ENCODE peak calls at places on chromosome 10, in five cellular contexts. M, Y, V, H and D are unnamed samples.

GRCh38 chr10:28841625-28842024 is 164.3 kb downstream of the BAMBI start:
- DNase-seq in H (no peak), V (no peak), M (peak), Y (no peak), D (no peak)

GRCh38 chr10:132096863-132097478 is 31.2 kb downstream of the JAKMIP3 start:
- DNase-seq in H (no peak), V (no peak), M (no peak), Y (no peak), D (no peak)

GRCh38 chr10:134205-134742 is 981 bp upstream of the ZMYND11 start:
- DNase-seq in M (no peak), Y (peak), V (no peak), H (no peak), D (no peak)

GRCh38 chr10:2625094-2625493 is 442.3 kb upstream of the PFKP start:
- DNase-seq in Y (no peak), M (no peak), H (no peak), V (no peak), D (no peak)

GRCh38 chr10:78472542-78472890 is 438.9 kb downstream of the RPS24 start:
- DNase-seq in H (no peak), M (no peak), V (no peak), Y (no peak), D (no peak)

GRCh38 chr10:126842836-126843235 is 62.4 kb upstream of the DOCK1 start:
- DNase-seq in Y (peak), V (no peak), M (no peak), H (no peak), D (no peak)

GRCh38 chr10:79929409-79929904 is 19.4 kb downstream of the SFTPD start:
- DNase-seq in V (peak), H (no peak), Y (peak), M (peak), D (peak)

GRCh38 chr10:95346715-95347401 is 56.1 kb upstream of the PDLIM1 start:
- DNase-seq in M (no peak), H (no peak), V (no peak), Y (peak), D (no peak)

GRCh38 chr10:124390788-124391187 is 27.9 kb downstream of the OAT start:
- DNase-seq in M (no peak), H (no peak), V (no peak), Y (no peak), D (no peak)

GRCh38 chr10:48257407-48257961 is 17.0 kb downstream of the FRMPD2 start:
- DNase-seq in V (no peak), H (no peak), M (no peak), Y (no peak), D (no peak)

GRCh38 chr10:124020871-124021823 is 72.3 kb downstream of the CHST15 start:
- DNase-seq in M (no peak), V (no peak), H (peak), Y (no peak), D (peak)

GRCh38 chr10:83212632-83213349 is 926.5 kb upstream of the GHITM start:
- DNase-seq in Y (peak), M (peak), H (peak), V (no peak), D (no peak)

GRCh38 chr10:76209135-76209534 is 777.7 kb downstream of the LRMDA start:
- DNase-seq in M (no peak), H (no peak), V (no peak), Y (no peak), D (no peak)

GRCh38 chr10:7260912-7261700 is 149.7 kb downstream of the SFMBT2 start:
- DNase-seq in H (no peak), V (no peak), Y (no peak), M (peak), D (no peak)

GRCh38 chr10:8034666-8035640 is 19.5 kb upstream of the GATA3 start:
- DNase-seq in V (no peak), M (peak), Y (peak), H (no peak), D (no peak)

GRCh38 chr10:44628921-44629320 is 244.0 kb upstream of the CXCL12 start:
- DNase-seq in M (peak), V (no peak), Y (peak), H (peak), D (no peak)

GRCh38 chr10:75431180-75432111 is at the start of gene LRMDA:
- DNase-seq in Y (no peak), H (no peak), M (no peak), V (peak), D (peak)

GRCh38 chr10:102335184-102335583 is 60.3 kb upstream of the NFKB2 start:
- DNase-seq in Y (no peak), M (no peak), V (no peak), H (no peak), D (peak)

GRCh38 chr10:45418859-45419672 is 45.0 kb downstream of the ALOX5 start:
- DNase-seq in M (peak), Y (peak), H (no peak), V (peak), D (peak)

GRCh38 chr10:48895198-48895720 is 44.4 kb downstream of the LRRC18 start:
- DNase-seq in V (no peak), Y (no peak), M (no peak), H (no peak), D (no peak)

GRCh38 chr10:45557275-45557905 is 115.2 kb downstream of the ZFAND4 start:
- DNase-seq in V (no peak), Y (peak), M (no peak), H (no peak), D (no peak)

GRCh38 chr10:121516483-121516882 is 81.8 kb downstream of the FGFR2 start:
- DNase-seq in M (no peak), V (no peak), H (no peak), Y (no peak), D (no peak)

GRCh38 chr10:77899080-77899477 is 27.5 kb downstream of the DLG5 start:
- DNase-seq in H (peak), V (peak), Y (no peak), M (peak), D (no peak)

GRCh38 chr10:61760943-61761824 is 98.5 kb downstream of the CABCOCO1 start:
- DNase-seq in H (peak), Y (no peak), M (peak), V (no peak), D (no peak)

GRCh38 chr10:9102026-9102425 is 1047.5 kb downstream of the GATA3 start:
- DNase-seq in V (no peak), M (no peak), H (peak), Y (peak), D (no peak)

GRCh38 chr10:129028425-129028824 is 438.6 kb upstream of the MGMT start:
- DNase-seq in Y (no peak), V (no peak), M (no peak), H (no peak), D (no peak)
- H3K27ac ChIP-seq in Y (no peak), V (no peak), M (no peak), H (no peak), D (no peak)

GRCh38 chr10:11177926-11178453 is 160.3 kb downstream of the CELF2 start:
- DNase-seq in V (no peak), H (no peak), Y (no peak), M (no peak), D (no peak)
- H3K27ac ChIP-seq in V (no peak), H (no peak), Y (no peak), M (peak), D (no peak)

GRCh38 chr10:65231148-65231547 is 1694.7 kb upstream of the LRRTM3 start:
- DNase-seq in V (no peak), Y (peak), M (no peak), H (no peak), D (no peak)
- H3K27ac ChIP-seq in V (no peak), Y (no peak), M (no peak), H (no peak), D (no peak)

GRCh38 chr10:110425684-110426293 is 71.9 kb upstream of the DUSP5 start:
- DNase-seq in M (peak), Y (peak), H (no peak), V (no peak), D (no peak)
- H3K27ac ChIP-seq in M (peak), Y (no peak), H (peak), V (no peak), D (peak)